ENCODE peak calls at places on chromosomes 7 and 10, in five cellular contexts. T, F, N, K and S are unnamed samples.

GRCh38 chr10:66747451-66747850 is 178.4 kb upstream of the LRRTM3 start:
- DNase-seq in T (peak), F (no peak), N (no peak), K (no peak), S (no peak)

GRCh38 chr10:44843484-44843883 is 67.7 kb upstream of the TMEM72 start:
- DNase-seq in T (no peak), F (no peak), N (no peak), K (no peak), S (no peak)

GRCh38 chr7:29337628-29338116 is 143.1 kb downstream of the CHN2 start:
- DNase-seq in T (no peak), F (no peak), N (no peak), K (no peak), S (no peak)

GRCh38 chr10:61900829-61901783 is at the start of gene ARID5B:
- DNase-seq in T (no peak), F (peak), N (peak), K (peak), S (peak)

GRCh38 chr10:59362991-59363390 is 642 bp upstream of the FAM13C start:
- DNase-seq in T (peak), F (peak), N (peak), K (peak), S (no peak)

GRCh38 chr10:12448729-12449391 is 99.5 kb downstream of the CAMK1D start:
- DNase-seq in T (peak), F (peak), N (peak), K (peak), S (peak)

GRCh38 chr10:114626841-114627240 is 31.2 kb downstream of the ABLIM1 start:
- DNase-seq in T (no peak), F (no peak), N (no peak), K (no peak), S (no peak)

GRCh38 chr7:31372538-31372937 is 32.0 kb upstream of the NEUROD6 start:
- DNase-seq in T (no peak), F (no peak), N (no peak), K (no peak), S (no peak)

GRCh38 chr7:127654404-127655392 is 2.7 kb downstream of the SND1 start:
- DNase-seq in T (no peak), F (no peak), N (no peak), K (no peak), S (peak)

GRCh38 chr10:97596101-97597055 is 6.9 kb downstream of the C10orf62 start:
- DNase-seq in T (peak), F (peak), N (peak), K (peak), S (peak)

GRCh38 chr10:118013078-118013568 is 33.6 kb downstream of the RAB11FIP2 start:
- DNase-seq in T (no peak), F (no peak), N (no peak), K (no peak), S (no peak)

GRCh38 chr10:30017576-30017975 is 41.8 kb downstream of the JCAD start:
- DNase-seq in T (no peak), F (no peak), N (peak), K (no peak), S (no peak)

GRCh38 chr7:51316262-51316665 is 345 bp downstream of the COBL start:
- DNase-seq in T (no peak), F (peak), N (peak), K (no peak), S (no peak)

GRCh38 chr7:108600399-108600798 is 30.7 kb downstream of the DNAJB9 start:
- DNase-seq in T (no peak), F (no peak), N (no peak), K (no peak), S (no peak)

GRCh38 chr10:354901-355617 is 219.8 kb downstream of the ZMYND11 start:
- DNase-seq in T (no peak), F (no peak), N (no peak), K (no peak), S (no peak)

GRCh38 chr7:2870471-2870941 is 26.4 kb upstream of the GNA12 start:
- DNase-seq in T (peak), F (peak), N (peak), K (peak), S (no peak)

GRCh38 chr7:135856356-135857144 is 107.9 kb upstream of the FAM180A start:
- DNase-seq in T (peak), F (no peak), N (no peak), K (no peak), S (no peak)

DNA sequence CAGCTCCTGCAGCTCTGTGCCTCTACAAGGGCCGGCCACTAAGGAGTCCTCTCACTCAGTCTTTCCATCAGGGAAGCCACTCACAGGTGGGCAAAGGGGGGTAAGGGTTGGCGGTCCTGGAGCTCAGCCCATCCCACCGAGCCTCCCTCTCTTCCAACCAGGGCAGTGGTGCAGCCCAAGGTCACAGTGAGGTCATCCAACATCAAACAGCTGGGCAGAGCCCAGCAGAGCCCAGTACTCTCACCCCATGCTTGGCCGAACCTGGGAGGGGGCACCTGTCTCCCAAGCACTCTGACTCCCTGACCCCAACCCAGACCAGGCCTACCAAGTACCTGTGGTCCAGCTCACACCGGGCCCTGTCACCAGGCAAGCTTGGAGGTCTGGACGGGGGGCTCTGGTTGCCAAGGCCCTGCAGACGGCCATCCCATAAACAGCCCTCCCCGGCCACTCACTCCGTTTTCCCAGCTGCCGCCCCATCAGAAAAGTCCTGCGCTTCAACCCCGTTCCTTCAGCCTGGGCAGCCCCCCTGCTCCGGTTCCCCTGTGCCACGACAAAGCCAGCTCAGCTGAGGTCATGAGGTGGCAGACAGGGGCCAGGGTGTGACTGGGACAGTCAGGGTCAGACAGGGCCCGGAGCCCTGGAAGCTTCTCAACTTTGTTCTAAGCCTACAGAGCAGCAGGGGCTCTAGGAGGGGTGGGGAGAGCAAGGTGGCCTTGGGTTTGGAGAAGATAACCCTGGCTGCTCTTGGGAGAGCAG is 27.5 kb downstream of the PDGFA start:
- DNase-seq in T (no peak), F (no peak), N (no peak), K (no peak), S (no peak)
- TF ChIP-seq POLR2A in T (no peak), F (no peak), N (no peak), K (no peak), S (no peak)

DNA sequence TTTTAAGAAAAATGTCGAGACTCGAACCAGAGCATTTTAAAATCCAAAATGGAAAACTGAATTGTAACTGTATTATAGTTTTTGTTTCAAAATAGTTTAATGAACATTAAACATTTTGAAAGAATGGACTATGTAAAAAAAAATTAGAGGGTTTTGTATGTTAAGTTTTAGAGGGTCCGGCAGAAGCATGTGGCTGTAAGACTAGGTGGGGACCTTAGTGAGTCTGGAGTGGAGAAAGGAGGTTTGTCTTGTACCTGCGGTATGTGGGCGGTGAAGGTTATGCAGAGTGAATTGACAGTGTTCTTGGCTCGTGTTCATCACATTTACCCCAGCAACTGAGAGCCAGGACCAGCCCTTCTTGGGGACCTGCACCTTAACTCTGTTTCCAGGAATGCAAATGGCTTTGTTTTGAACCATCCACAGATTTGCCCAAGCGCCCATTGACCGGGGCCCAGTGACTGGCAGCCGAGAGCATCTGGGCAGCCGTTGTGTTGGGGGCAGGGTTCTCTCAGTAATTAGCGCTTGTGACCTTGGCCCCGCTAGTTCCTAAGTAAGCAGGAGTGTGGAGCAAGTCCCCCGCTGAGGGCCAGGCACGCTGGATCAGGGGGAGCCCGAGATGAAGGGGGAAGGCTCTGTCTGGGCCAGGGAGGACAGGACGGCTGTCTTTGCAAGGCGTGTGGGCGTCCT is 1.4 kb upstream of the KLF6 start:
- DNase-seq in T (no peak), F (peak), N (peak), K (peak), S (peak)
- TF ChIP-seq POLR2A in T (peak), F (peak), N (peak), K (no peak), S (no peak)

DNA sequence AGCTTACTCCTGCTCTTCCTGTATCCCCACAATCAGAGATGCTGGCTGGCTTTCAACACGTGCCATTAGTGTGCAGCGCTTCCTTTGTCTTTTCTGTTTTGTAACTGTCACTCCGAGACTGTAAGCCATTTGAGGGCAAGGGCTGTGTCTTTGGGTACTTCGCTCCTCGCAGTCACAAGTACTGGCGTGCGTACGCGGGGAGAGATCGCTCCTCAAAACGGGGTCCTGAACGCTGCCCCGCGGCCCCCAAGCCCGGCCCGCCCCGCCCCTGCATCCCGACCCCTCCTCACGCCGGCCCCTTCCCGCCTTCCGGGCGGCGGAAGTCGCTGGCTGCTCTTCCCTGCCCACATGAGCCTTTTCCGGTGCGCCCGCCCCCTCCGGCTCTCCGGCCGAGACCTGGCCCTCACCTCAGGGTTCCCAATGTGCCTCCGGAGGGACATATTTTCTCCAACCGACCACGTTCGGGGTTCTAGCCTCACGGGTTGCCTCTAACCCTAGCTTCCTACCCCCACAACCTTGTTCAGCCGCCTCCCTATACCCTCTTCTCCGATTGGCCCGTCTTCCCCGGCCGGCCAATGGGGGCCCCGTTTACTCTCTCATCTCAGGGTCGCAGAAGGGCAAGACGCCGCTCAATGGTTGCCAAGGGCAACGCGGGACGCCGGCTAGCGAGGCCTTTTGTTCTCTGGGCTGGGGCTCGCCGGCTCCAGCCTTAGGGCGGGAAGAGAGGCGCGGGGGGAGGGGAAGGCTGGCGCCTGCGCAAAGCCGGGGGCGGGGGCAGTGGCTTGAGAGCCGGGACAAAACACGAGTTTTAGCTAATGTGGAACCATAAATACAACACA is at the start of gene CEP41:
- DNase-seq in T (peak), F (peak), N (peak), K (peak), S (peak)
- TF ChIP-seq POLR2A in T (no peak), F (peak), N (no peak), K (peak), S (peak)

DNA sequence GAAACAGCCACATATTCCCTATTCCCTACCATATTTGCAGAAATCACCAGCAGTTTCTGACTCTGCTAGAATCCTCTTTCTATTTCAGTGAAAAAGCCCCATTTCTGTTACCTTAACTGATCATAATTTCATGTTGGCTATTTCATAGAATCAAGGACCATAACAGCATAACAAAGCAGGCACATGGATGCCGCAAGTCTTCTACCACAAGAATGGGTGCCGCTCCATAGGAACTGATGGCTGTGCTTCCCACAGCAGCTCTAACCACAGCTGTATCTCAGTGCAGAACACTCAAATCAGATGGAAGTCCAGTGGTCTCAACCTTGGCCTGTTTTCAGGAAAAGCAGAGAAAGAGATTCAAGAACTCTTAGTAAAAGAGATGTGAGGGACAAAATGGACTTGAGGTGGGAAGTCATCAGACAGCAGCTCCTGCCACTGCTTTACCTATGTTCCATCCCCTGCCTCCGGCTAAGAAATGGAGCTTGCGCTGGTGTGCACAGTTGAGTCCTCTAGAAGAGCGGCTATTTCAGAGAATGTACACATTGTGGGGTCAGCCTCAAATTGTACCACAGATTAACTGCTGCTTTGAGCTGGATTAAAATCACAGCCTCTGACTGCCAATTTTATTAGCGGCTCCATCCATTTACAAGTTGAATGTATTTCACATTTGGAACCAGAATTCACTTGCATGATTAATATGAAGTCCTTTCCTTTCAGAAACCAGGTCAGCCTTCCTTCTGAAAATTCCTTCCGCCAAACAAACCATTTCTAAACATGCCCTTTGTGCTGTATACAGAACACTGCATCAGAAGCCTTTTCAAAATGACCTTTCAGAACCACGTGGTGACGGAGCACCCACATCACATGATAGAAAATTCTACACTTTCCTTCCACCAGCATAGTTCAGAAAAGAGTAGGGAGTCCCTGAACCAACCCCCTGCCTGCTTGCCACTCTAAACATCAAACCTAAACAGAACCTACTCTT is 7.7 kb downstream of the PTPRN2 start:
- DNase-seq in T (no peak), F (no peak), N (no peak), K (no peak), S (no peak)
- TF ChIP-seq POLR2A in T (no peak), F (no peak), N (no peak), K (no peak), S (no peak)

GRCh38 chr10:100348389-100348927 is 1.4 kb downstream of the SCD start:
- DNase-seq in T (no peak), F (no peak), N (no peak), K (no peak), S (no peak)
- TF ChIP-seq POLR2A in T (no peak), F (no peak), N (no peak), K (no peak), S (no peak)